ENCODE peak calls at places on chromosomes 12 and 14, in seven cellular contexts. R is fibroblast of lung, E is MM.1S, P is H9, F is GM23248, H is IMR-90, C is A549. J is an unnamed sample.

GRCh38 chr12:31922341-31923062 is 36.7 kb upstream of the RESF1 start:
- DNase-seq in C (peak; percentile 35), F (peak; percentile 8), H (peak; percentile 3), R (peak; percentile 19), P (no peak), E (no peak), J (no peak)

GRCh38 chr12:94062194-94062593 is 86.2 kb upstream of the PLXNC1 start:
- DNase-seq in F (no peak), E (no peak), R (no peak), P (no peak), C (no peak), H (no peak), J (no peak)

GRCh38 chr12:116726749-116727148 is 11.1 kb downstream of the SPRING1 start:
- DNase-seq in H (no peak), F (no peak), C (no peak), E (no peak), R (no peak), P (no peak), J (no peak)

GRCh38 chr12:27285395-27285794 is 41.3 kb downstream of the STK38L start:
- DNase-seq in H (peak; percentile 23), C (no peak), P (no peak), F (peak; percentile 56), R (no peak), E (no peak), J (no peak)

GRCh38 chr12:15146585-15146984 is 74.6 kb downstream of the RERG start:
- DNase-seq in F (no peak), E (no peak), H (peak; percentile 0), R (peak; percentile 64), P (no peak), C (no peak), J (no peak)

GRCh38 chr12:89135976-89136634 is 216.2 kb downstream of the DUSP6 start:
- DNase-seq in F (peak; percentile 83), C (peak; percentile 22), R (peak; percentile 69), P (no peak), E (no peak), H (peak; percentile 70), J (no peak)

GRCh38 chr12:102347761-102348160 is 132.6 kb downstream of the IGF1 start:
- DNase-seq in R (no peak), P (no peak), H (no peak), E (no peak), F (no peak), C (no peak), J (no peak)

GRCh38 chr12:114476159-114476558 is 70.2 kb upstream of the TBX5 start:
- DNase-seq in F (peak; percentile 81), E (no peak), H (peak; percentile 66), R (peak; percentile 78), P (no peak), C (peak; percentile 49), J (no peak)

GRCh38 chr12:7175493-7175892 is 14.0 kb upstream of the PEX5 start:
- DNase-seq in P (no peak), H (peak; percentile 47), C (no peak), E (no peak), R (peak; percentile 12), F (peak; percentile 72), J (no peak)

DNA sequence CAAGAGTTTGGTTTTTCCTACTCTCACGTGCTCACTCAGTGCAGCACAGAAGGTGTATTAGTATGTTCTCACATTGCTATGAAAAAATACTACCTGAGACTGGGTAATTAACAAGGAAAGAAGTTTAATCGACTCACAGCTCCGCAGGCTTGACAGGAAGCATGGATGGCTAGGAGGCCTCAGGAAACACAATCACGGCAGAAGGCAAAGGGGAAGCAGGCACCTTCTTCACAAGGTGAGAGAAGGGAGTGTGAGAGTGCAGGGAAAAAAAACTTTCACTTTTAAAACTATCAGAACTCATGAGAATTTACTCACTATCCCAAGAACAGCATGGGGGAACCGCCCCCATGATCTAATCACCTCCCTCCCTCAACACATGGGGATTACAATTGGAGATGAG is 185.8 kb upstream of the TMPO start:
- DNase-seq in C (no peak), H (no peak), E (no peak), R (no peak), F (no peak), P (no peak), J (no peak)
- H3K4me2 ChIP-seq in C (no peak overlapping the region), H (no peak overlapping the region), E (no peak overlapping the region), R (no peak overlapping the region), F (no peak overlapping the region), P (no peak overlapping the region), J (no peak overlapping the region)

GRCh38 chr14:100714205-100714781 is 12.4 kb upstream of the DLK1 start:
- DNase-seq in E (no peak), R (no peak), P (no peak), C (no peak), F (peak; percentile 39), H (no peak), J (peak; percentile 82)

GRCh38 chr14:100715803-100716202 is 10.9 kb upstream of the DLK1 start:
- DNase-seq in E (no peak), R (no peak), F (no peak), C (no peak), H (no peak), P (no peak), J (no peak)

GRCh38 chr14:100719976-100720520 is 6.6 kb upstream of the DLK1 start:
- DNase-seq in R (no peak), P (no peak), H (no peak), C (no peak), E (no peak), F (no peak), J (no peak)

GRCh38 chr14:100715332-100715731 is 11.4 kb upstream of the DLK1 start:
- DNase-seq in P (no peak), H (no peak), F (no peak), C (no peak), E (no peak), R (no peak), J (no peak)

GRCh38 chr14:100717371-100717770 is 9.3 kb upstream of the DLK1 start:
- DNase-seq in E (no peak), H (no peak), C (no peak), R (no peak), P (no peak), F (no peak), J (no peak)
- H3K4me2 ChIP-seq in E (no peak overlapping the region), H (no peak overlapping the region), C (no peak overlapping the region), R (no peak overlapping the region), P (no peak overlapping the region), F (no peak overlapping the region), J (no peak overlapping the region)

DNA sequence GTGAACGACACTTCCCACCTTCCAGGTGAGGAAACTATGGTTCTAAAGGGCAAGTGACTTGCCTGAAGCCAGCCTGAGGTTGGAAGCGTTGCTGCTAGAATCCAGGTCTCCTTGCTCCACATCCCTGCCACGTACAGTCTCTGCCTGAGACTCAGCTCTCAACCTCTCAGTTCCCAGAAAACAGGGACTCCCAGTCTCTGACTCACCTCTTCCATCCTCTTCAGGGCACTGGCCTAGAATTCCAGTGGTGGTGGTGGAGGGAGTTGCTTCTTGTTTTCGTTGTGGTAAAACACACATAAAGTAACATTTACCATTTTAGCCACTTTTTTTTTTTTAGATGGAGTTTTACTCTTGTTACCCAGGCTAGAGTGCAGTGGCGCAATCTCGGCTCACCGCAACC is 7.3 kb downstream of the GPR68 start:
- DNase-seq in R (peak; percentile 25), E (no peak), F (peak; percentile 92), P (no peak), H (peak; percentile 81), C (no peak), J (no peak)
- H3K4me2 ChIP-seq in R (no peak overlapping the region), E (no peak overlapping the region), F (no peak overlapping the region), P (no peak overlapping the region), H (no peak overlapping the region), C (no peak overlapping the region), J (no peak overlapping the region)

GRCh38 chr12:60271816-60272215 is 676.0 kb downstream of the SLC16A7 start:
- DNase-seq in E (no peak), C (no peak), H (no peak), R (no peak), F (no peak), P (no peak), J (no peak)
- H3K4me2 ChIP-seq in E (no peak overlapping the region), C (no peak overlapping the region), H (no peak overlapping the region), R (no peak overlapping the region), F (no peak overlapping the region), P (no peak overlapping the region), J (no peak overlapping the region)

GRCh38 chr14:24463806-24464785 is 21.5 kb upstream of the SDR39U1 start:
- DNase-seq in F (no peak), H (no peak), R (no peak), C (no peak), E (no peak), P (no peak), J (no peak)
- H3K4me2 ChIP-seq in F (no peak overlapping the region), H (no peak overlapping the region), R (no peak overlapping the region), C (no peak overlapping the region), E (peak overlapping the region; percentile 13), P (no peak overlapping the region), J (no peak overlapping the region)

DNA sequence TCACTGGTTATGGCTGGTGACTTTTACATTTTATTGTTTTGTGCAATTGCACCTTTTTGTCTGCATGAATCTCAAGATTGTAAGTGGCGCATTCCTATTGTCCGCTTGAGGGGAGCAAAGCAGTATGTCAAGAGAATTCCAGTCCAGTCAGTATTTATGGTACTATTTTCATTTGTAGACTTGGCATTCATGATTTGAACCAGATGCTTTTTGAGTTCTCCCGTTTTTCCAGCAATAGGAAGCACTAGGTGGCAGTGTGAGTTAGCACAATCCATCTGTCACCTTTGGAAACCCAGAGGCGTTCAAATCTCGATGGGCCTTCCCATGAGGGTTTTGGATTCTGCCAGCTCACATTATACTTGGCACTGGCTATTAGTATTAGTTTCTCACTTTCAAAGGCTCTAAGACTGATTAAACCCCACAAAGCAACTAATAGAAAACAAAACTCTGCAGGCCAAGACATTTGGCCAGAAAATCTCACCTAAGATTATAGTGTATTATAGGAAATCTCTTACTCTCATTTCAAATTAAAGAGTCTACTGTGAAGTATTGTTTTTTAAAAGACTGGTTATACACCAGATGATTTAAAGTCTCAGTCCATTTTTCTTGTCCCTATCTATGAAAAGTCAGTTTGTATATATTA is 2.2 kb downstream of the DACT1 start:
- DNase-seq in H (peak; percentile 86), E (no peak), F (peak; percentile 89), C (peak; percentile 65), R (peak; percentile 91), P (no peak), J (no peak)
- H3K4me2 ChIP-seq in H (peak overlapping the region; percentile 90), E (no peak overlapping the region), F (peak overlapping the region; percentile 85), C (no peak overlapping the region), R (peak overlapping the region; percentile 93), P (peak overlapping the region; percentile 94), J (no peak overlapping the region)

GRCh38 chr14:92937229-92937937 is 14.4 kb downstream of the CHGA start:
- DNase-seq in C (peak; percentile 41), H (no peak), E (no peak), P (no peak), F (no peak), R (no peak), J (no peak)
- H3K4me2 ChIP-seq in C (no peak overlapping the region), H (no peak overlapping the region), E (no peak overlapping the region), P (no peak overlapping the region), F (no peak overlapping the region), R (no peak overlapping the region), J (no peak overlapping the region)

GRCh38 chr12:25197608-25198007 is 2.6 kb downstream of the ETFRF1 start:
- DNase-seq in R (no peak), P (no peak), E (no peak), H (no peak), C (no peak), F (no peak), J (no peak)
- H3K4me2 ChIP-seq in R (no peak overlapping the region), P (no peak overlapping the region), E (no peak overlapping the region), H (no peak overlapping the region), C (no peak overlapping the region), F (no peak overlapping the region), J (no peak overlapping the region)